ENCODE peak calls at places on chromosome 9, in five cellular contexts. F is CD4-positive, CD25-positive, alpha-beta regulatory T cell; T is cardiac muscle cell; H is right lobe of liver; J is left ventricle myocardium inferior. Q is an unnamed sample. For H3K36me3 and H3K4me1, the result is how much of the 10 kb centered on the place peaks cover.

GRCh38 chr9:133792721-133793470 is 54.7 kb upstream of the SARDH start:
- DNase-seq in F (peak), J (peak), H (peak), T (peak), Q (peak)

GRCh38 chr9:85163415-85163814 is 493.9 kb downstream of the NTRK2 start:
- DNase-seq in T (no peak), H (no peak), J (no peak), F (no peak), Q (no peak)

GRCh38 chr9:89009049-89009840 is 18.0 kb downstream of the S1PR3 start:
- DNase-seq in H (no peak), T (no peak), J (no peak), F (no peak), Q (peak)

GRCh38 chr9:99905833-99906402 is 536 bp upstream of the STX17 start:
- DNase-seq in F (no peak), J (no peak), H (no peak), T (no peak), Q (no peak)

GRCh38 chr9:108620767-108621166 is 235.0 kb downstream of the ACTL7B start:
- DNase-seq in H (no peak), F (no peak), J (no peak), T (no peak), Q (no peak)

GRCh38 chr9:22044583-22044982 is 35.5 kb upstream of the CDKN2B start:
- DNase-seq in J (no peak), T (no peak), H (no peak), F (no peak), Q (no peak)

GRCh38 chr9:91162311-91162710 is 199.4 kb downstream of the AUH start:
- DNase-seq in T (no peak), F (no peak), H (no peak), J (no peak), Q (no peak)

GRCh38 chr9:35487066-35487465 is 2.8 kb upstream of the RUSC2 start:
- DNase-seq in H (no peak), F (no peak), T (no peak), J (no peak), Q (no peak)

GRCh38 chr9:69314547-69314946 is 10.5 kb upstream of the ENTREP1 start:
- DNase-seq in F (no peak), H (no peak), T (no peak), J (no peak), Q (no peak)

GRCh38 chr9:13806731-13807130 is 507.2 kb downstream of the NFIB start:
- DNase-seq in J (no peak), H (no peak), F (no peak), T (no peak), Q (no peak)

GRCh38 chr9:129626944-129627297 is 958 bp downstream of the NTMT1 start:
- DNase-seq in J (no peak), T (no peak), H (no peak), F (peak), Q (peak)

GRCh38 chr9:99445377-99445891 is 223.4 kb downstream of the SEC61B start:
- DNase-seq in F (no peak), J (peak), T (peak), H (no peak), Q (peak)

GRCh38 chr9:17611921-17612320 is 33.1 kb downstream of the SH3GL2 start:
- DNase-seq in H (no peak), T (no peak), F (no peak), J (no peak), Q (no peak)

GRCh38 chr9:112665347-112665746 is 52.6 kb downstream of the INIP start:
- DNase-seq in T (no peak), H (no peak), F (peak), J (no peak), Q (no peak)

GRCh38 chr9:108113579-108113978 is 624.0 kb upstream of the KLF4 start:
- DNase-seq in T (no peak), F (no peak), H (no peak), J (no peak), Q (no peak)

GRCh38 chr9:6029581-6029980 is 14.2 kb upstream of the RANBP6 start:
- DNase-seq in J (no peak), H (no peak), F (no peak), T (no peak), Q (no peak)

GRCh38 chr9:93708987-93709302 is 132.6 kb downstream of the PHF2 start:
- DNase-seq in T (no peak), H (no peak), J (no peak), F (no peak), Q (no peak)

GRCh38 chr9:70049672-70050271 is 6.1 kb downstream of the MAMDC2 start:
- DNase-seq in F (no peak), T (no peak), J (peak), H (peak), Q (no peak)

GRCh38 chr9:83920469-83920941 is 727 bp downstream of the KIF27 start:
- DNase-seq in J (no peak), T (peak), H (peak), F (no peak), Q (no peak)

GRCh38 chr9:115104908-115105307 is 13.0 kb downstream of the TNC start:
- DNase-seq in J (no peak), F (no peak), H (no peak), T (no peak), Q (no peak)

GRCh38 chr9:18173923-18174322 is 300.0 kb upstream of the ADAMTSL1 start:
- DNase-seq in F (no peak), T (no peak), H (no peak), J (no peak), Q (no peak)

DNA sequence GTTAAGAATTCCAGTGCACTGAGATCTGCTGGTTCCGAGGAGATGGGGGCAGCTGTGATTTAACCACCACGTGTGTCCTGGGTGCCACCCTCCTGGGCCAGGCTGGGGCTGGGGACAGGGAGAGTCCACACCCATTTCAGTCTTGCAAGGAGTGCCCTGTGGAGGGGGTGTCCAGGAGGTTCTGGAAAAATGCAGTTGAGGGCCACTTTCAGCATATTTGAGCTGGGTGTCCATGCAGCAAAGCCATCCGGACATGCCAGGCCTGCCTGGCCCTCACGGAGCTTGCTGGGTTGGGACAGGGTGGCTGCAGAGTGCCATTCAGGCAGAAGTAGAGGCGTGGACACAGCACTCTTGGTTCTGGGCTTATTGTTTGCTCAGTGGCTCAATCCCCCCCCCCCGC is 68.1 kb downstream of the NEK6 start:
- DNase-seq in T (no peak), J (no peak), H (no peak), F (no peak), Q (peak)
- H3K36me3 ChIP-seq in T (under half), J (under half), H (half or more), F (under half), Q (half or more)

GRCh38 chr9:97412628-97413382 is 909 bp downstream of the TDRD7 start:
- DNase-seq in H (no peak), J (no peak), T (no peak), F (peak), Q (no peak)

GRCh38 chr9:97411789-97412627 is at the start of gene TDRD7:
- DNase-seq in H (peak), T (peak), F (peak), J (peak), Q (peak)

GRCh38 chr9:97408562-97408961 is 3.3 kb upstream of the TDRD7 start:
- DNase-seq in J (no peak), T (no peak), H (no peak), F (no peak), Q (no peak)

GRCh38 chr9:97413462-97413861 is 1.6 kb downstream of the TDRD7 start:
- DNase-seq in T (no peak), F (no peak), H (no peak), J (no peak), Q (no peak)

DNA sequence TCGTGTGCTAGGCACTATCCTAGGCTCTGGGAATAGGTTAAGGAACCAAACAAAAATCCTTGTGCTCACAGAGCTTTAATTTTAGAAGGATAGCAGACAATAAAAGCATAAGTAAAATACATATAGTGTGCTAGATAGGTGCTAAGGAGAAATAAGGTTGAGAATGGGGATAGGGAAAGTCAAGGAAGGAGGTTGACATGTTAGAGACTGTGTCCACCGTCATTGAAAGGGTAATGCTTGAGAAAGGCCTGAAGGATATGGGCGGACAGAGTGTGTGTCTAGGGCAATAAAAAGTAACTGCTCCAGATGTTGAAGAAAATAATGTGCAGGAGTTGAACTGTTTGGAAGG is 482 bp upstream of the TDRD7 start:
- DNase-seq in F (no peak), J (no peak), H (no peak), T (no peak), Q (no peak)
- H3K4me1 ChIP-seq in F (under half), J (under half), H (under half), T (under half), Q (under half)

GRCh38 chr9:136439550-136440408 is at the start of gene INPP5E:
- DNase-seq in J (peak), T (peak), H (peak), F (peak), Q (peak)

GRCh38 chr9:136438548-136438908 is 1.1 kb downstream of the INPP5E start:
- DNase-seq in H (no peak), J (no peak), T (peak), F (peak), Q (peak)

GRCh38 chr9:136437430-136437829 is 2.2 kb downstream of the INPP5E start:
- DNase-seq in H (peak), F (no peak), J (no peak), T (no peak), Q (no peak)

GRCh38 chr9:136437839-136438547 is 1.7 kb downstream of the INPP5E start:
- DNase-seq in T (no peak), F (no peak), J (no peak), H (no peak), Q (peak)

GRCh38 chr9:136438909-136439549 is 616 bp downstream of the INPP5E start:
- DNase-seq in T (peak), H (no peak), J (no peak), F (peak), Q (no peak)
- H3K36me3 ChIP-seq in T (under half), H (under half), J (under half), F (under half), Q (under half)

GRCh38 chr9:126661521-126662251 is 48.0 kb downstream of the LMX1B start:
- DNase-seq in H (no peak), F (no peak), T (no peak), J (no peak), Q (no peak)
- H3K4me1 ChIP-seq in H (under half), F (under half), T (under half), J (under half), Q (under half)

GRCh38 chr9:124311283-124311682 is 53.5 kb downstream of the NEK6 start:
- DNase-seq in H (no peak), J (no peak), F (no peak), T (no peak), Q (no peak)

GRCh38 chr9:124309665-124310064 is 51.9 kb downstream of the NEK6 start:
- DNase-seq in F (no peak), H (no peak), T (no peak), J (no peak), Q (no peak)

GRCh38 chr9:124307379-124308030 is 49.8 kb downstream of the NEK6 start:
- DNase-seq in F (no peak), J (no peak), H (no peak), T (no peak), Q (no peak)

GRCh38 chr9:124306098-124306735 is 48.5 kb downstream of the NEK6 start:
- DNase-seq in F (no peak), T (no peak), J (no peak), H (no peak), Q (no peak)

DNA sequence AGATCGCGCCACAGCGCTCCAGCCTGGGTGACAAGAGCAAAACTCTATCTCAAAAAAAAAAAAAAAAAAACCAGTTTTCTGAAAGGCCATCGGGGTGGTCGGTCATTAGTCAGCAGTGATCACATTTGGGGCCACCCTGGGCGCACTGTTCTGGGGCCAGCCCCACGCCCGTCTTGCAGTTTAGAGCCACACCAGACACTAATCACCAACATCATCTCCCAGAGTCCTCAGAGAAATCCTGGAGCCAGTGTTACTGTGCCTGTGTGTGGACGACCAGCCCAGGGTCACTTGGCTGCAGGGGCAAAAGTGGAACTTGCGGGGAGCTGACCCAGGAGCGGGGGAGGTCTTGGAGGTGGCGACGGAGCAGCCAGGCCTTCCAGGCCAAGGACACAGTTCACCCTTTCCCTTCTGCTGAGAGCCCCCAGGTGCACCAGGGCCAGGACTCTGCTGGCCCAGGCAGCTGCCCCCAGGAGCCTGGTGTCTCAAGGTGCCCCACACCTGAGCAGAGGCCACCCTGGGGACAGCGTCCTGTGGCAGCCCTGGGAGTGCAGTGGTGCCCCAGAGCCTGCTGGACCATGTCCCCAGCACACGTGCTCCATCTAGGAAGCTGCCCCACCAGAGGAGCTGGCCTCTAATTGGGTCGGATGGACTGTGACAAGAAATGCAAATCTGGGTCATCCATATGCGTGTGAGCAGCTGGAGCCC is 51.0 kb downstream of the NEK6 start:
- DNase-seq in H (no peak), T (no peak), F (no peak), J (no peak), Q (no peak)
- H3K36me3 ChIP-seq in H (under half), T (under half), F (under half), J (under half), Q (half or more)

DNA sequence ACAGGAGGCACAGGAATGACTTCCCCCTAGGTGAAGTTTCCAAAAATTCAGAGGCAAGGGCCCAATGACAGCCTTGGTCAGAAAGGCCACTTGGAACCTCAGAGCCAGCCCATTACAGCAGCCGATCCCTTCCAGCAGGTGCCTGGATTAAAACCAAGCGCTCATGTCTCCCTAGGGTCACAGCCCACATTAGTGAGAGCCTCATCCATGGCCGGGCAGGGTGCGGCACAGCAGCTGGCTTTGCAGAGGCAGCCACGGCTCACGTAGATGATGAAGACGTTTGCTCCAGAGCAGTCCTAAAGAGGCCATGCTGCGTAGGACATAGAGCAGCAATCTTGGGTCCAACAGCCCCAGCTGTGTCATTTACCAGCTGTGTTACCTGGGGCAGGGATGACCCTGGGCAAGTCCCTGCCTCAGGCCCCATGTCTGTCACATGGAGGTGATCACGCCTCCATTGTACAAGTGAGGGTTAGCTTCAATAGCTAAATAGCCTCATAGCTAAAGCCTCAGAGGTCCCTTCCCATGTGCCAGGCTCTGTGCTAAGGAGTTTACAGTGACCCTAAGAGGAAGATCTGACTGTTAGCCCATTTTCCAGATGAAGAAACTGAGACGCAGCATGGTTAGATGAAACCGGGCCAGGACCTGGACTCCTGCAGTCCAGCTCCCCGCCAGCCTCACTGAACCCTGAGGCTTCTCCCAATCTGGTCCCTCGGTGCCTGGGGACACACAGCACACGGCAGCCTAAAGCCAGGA is 39.2 kb downstream of the NEK6 start:
- DNase-seq in J (no peak), F (no peak), H (no peak), T (no peak), Q (no peak)
- H3K4me1 ChIP-seq in J (half or more), F (under half), H (under half), T (under half), Q (half or more)

DNA sequence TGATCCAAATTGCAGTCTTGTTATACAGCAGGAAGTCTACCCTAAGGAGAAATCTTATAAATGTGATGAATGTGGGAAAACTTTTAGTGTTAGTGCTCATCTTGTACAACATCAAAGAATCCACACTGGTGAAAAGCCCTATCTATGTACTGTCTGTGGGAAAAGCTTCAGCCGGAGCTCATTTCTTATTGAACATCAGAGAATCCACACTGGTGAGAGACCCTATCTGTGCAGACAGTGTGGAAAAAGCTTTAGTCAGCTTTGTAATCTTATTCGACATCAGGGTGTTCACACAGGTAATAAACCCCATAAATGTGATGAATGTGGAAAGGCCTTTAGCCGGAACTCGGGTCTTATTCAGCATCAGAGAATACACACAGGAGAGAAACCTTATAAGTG is 10.4 kb downstream of the ZNF189 start:
- DNase-seq in J (no peak), T (no peak), F (no peak), H (no peak), Q (no peak)
- H3K36me3 ChIP-seq in J (half or more), T (under half), F (under half), H (under half), Q (under half)

GRCh38 chr9:130775336-130775991 is 59.6 kb upstream of the ABL1 start:
- DNase-seq in T (no peak), F (no peak), H (no peak), J (no peak), Q (no peak)

GRCh38 chr9:130782883-130783537 is 52.0 kb upstream of the ABL1 start:
- DNase-seq in J (no peak), H (no peak), T (no peak), F (no peak), Q (no peak)

GRCh38 chr9:130780415-130780814 is 54.6 kb upstream of the ABL1 start:
- DNase-seq in T (no peak), J (no peak), H (no peak), F (no peak), Q (no peak)

GRCh38 chr9:130780865-130781504 is 54.1 kb upstream of the ABL1 start:
- DNase-seq in T (no peak), F (no peak), J (peak), H (no peak), Q (no peak)

GRCh38 chr9:130779153-130779855 is 55.8 kb upstream of the ABL1 start:
- DNase-seq in H (no peak), T (no peak), F (no peak), J (no peak), Q (no peak)
- H3K4me1 ChIP-seq in H (under half), T (under half), F (under half), J (half or more), Q (under half)

Q was measured in left lung.